ENCODE peak calls at places on chromosomes 13 and 19, in five cellular contexts. One of them, this sample, is unnamed.
A peak's percentile ranks its signal among the peaks of the same experiment; 100 is the strongest.

GRCh38 chr13:110304256-110304655 is 2.7 kb downstream of the COL4A1 start:
- DNase-seq in H1: no peak
- DNase-seq in HCT116: no peak
- DNase-seq in HepG2: no peak
- DNase-seq in K562: no peak
- DNase-seq in this sample: no peak

GRCh38 chr19:4183967-4184717 is 1.7 kb downstream of the ANKRD24 start:
- DNase-seq in H1: no peak
- DNase-seq in HCT116: no peak
- DNase-seq in HepG2: no peak
- DNase-seq in K562: no peak
- DNase-seq in this sample: no peak

GRCh38 chr13:29516012-29516411 is 79.5 kb downstream of the SLC7A1 start:
- DNase-seq in H1: no peak
- DNase-seq in HCT116: no peak
- DNase-seq in HepG2: no peak
- DNase-seq in K562: no peak
- DNase-seq in this sample: no peak

GRCh38 chr19:9914001-9914314 is 22.4 kb downstream of the OLFM2 start:
- DNase-seq in H1: no peak
- DNase-seq in HCT116: no peak
- DNase-seq in HepG2: no peak
- DNase-seq in K562: no peak
- DNase-seq in this sample: no peak

GRCh38 chr19:49361438-49362047 is 673 bp downstream of the TEAD2 start:
- DNase-seq in H1: no peak
- DNase-seq in HCT116: peak; percentile 56
- DNase-seq in HepG2: peak; percentile 70
- DNase-seq in K562: peak; percentile 90
- DNase-seq in this sample: no peak

GRCh38 chr13:99185606-99186005 is 15.0 kb upstream of the UBAC2 start:
- DNase-seq in H1: no peak
- DNase-seq in HCT116: no peak
- DNase-seq in HepG2: no peak
- DNase-seq in K562: no peak
- DNase-seq in this sample: no peak

GRCh38 chr13:69704311-69704710 is 403.3 kb upstream of the ATXN8OS start:
- DNase-seq in H1: no peak
- DNase-seq in HCT116: no peak
- DNase-seq in HepG2: no peak
- DNase-seq in K562: no peak
- DNase-seq in this sample: no peak

GRCh38 chr19:55636723-55637122 is 4.1 kb upstream of the ZNF580 start:
- DNase-seq in H1: no peak
- DNase-seq in HCT116: no peak
- DNase-seq in HepG2: no peak
- DNase-seq in K562: no peak
- DNase-seq in this sample: no peak

GRCh38 chr13:78603240-78603947 is at the start of gene POU4F1:
- DNase-seq in H1: peak; percentile 90
- DNase-seq in HCT116: no peak
- DNase-seq in HepG2: peak; percentile 72
- DNase-seq in K562: peak; percentile 87
- DNase-seq in this sample: no peak

GRCh38 chr19:5250127-5250659 is 90.4 kb downstream of the PTPRS start:
- DNase-seq in H1: no peak
- DNase-seq in HCT116: no peak
- DNase-seq in HepG2: no peak
- DNase-seq in K562: no peak
- DNase-seq in this sample: no peak

GRCh38 chr13:40272776-40273139 is 393.7 kb downstream of the FOXO1 start:
- DNase-seq in H1: no peak
- DNase-seq in HCT116: no peak
- DNase-seq in HepG2: no peak
- DNase-seq in K562: no peak
- DNase-seq in this sample: no peak

GRCh38 chr19:10111405-10111811 is at the start of gene P2RY11:
- DNase-seq in H1: no peak
- DNase-seq in HCT116: no peak
- DNase-seq in HepG2: no peak
- DNase-seq in K562: no peak
- DNase-seq in this sample: no peak

GRCh38 chr13:68727165-68727564 is 1380.5 kb upstream of the ATXN8OS start:
- DNase-seq in H1: no peak
- DNase-seq in HCT116: no peak
- DNase-seq in HepG2: no peak
- DNase-seq in K562: no peak
- DNase-seq in this sample: no peak

GRCh38 chr19:2800506-2800905 is 15.2 kb downstream of the THOP1 start:
- DNase-seq in H1: no peak
- DNase-seq in HCT116: no peak
- DNase-seq in HepG2: no peak
- DNase-seq in K562: no peak
- DNase-seq in this sample: no peak

GRCh38 chr13:81686877-81687276 is 1346.0 kb upstream of the SPRY2 start:
- DNase-seq in H1: no peak
- DNase-seq in HCT116: no peak
- DNase-seq in HepG2: no peak
- DNase-seq in K562: no peak
- DNase-seq in this sample: no peak

GRCh38 chr13:110347535-110348308 is 40.6 kb downstream of the COL4A2 start:
- DNase-seq in H1: no peak
- DNase-seq in HCT116: peak; percentile 41
- DNase-seq in HepG2: peak; percentile 7
- DNase-seq in K562: no peak
- DNase-seq in this sample: no peak

GRCh38 chr19:48630289-48631036 is 6.7 kb downstream of the DBP start:
- DNase-seq in H1: peak; percentile 81
- DNase-seq in HCT116: no peak
- DNase-seq in HepG2: no peak
- DNase-seq in K562: no peak
- DNase-seq in this sample: no peak

GRCh38 chr13:111316161-111316730 is 4.2 kb upstream of the TEX29 start:
- DNase-seq in H1: no peak
- DNase-seq in HCT116: no peak
- DNase-seq in HepG2: no peak
- DNase-seq in K562: no peak
- DNase-seq in this sample: no peak

GRCh38 chr13:73326215-73326558 is 267.4 kb downstream of the KLF5 start:
- DNase-seq in H1: no peak
- DNase-seq in HCT116: no peak
- DNase-seq in HepG2: no peak
- DNase-seq in K562: no peak
- DNase-seq in this sample: no peak

GRCh38 chr19:39180749-39181148 is 16.0 kb upstream of the NCCRP1 start:
- DNase-seq in H1: no peak
- DNase-seq in HCT116: no peak
- DNase-seq in HepG2: no peak
- DNase-seq in K562: no peak
- DNase-seq in this sample: no peak

GRCh38 chr19:35641515-35642151 is at the start of gene ETV2:
- DNase-seq in H1: peak; percentile 80
- DNase-seq in HCT116: no peak
- DNase-seq in HepG2: no peak
- DNase-seq in K562: peak; percentile 83
- DNase-seq in this sample: no peak

GRCh38 chr13:85575110-85575509 is 224.1 kb downstream of the SLITRK6 start:
- DNase-seq in H1: no peak
- DNase-seq in HCT116: no peak
- DNase-seq in HepG2: no peak
- DNase-seq in K562: no peak
- DNase-seq in this sample: no peak

GRCh38 chr13:45833663-45834062 is 17.9 kb downstream of the SIAH3 start:
- DNase-seq in H1: peak; percentile 19
- DNase-seq in HCT116: peak; percentile 13
- DNase-seq in HepG2: no peak
- DNase-seq in K562: no peak
- DNase-seq in this sample: no peak

GRCh38 chr13:111845621-111846351 is 221.2 kb upstream of the SOX1 start:
- DNase-seq in H1: peak; percentile 71
- DNase-seq in HCT116: no peak
- DNase-seq in HepG2: no peak
- DNase-seq in K562: no peak
- DNase-seq in this sample: peak; percentile 66

DNA sequence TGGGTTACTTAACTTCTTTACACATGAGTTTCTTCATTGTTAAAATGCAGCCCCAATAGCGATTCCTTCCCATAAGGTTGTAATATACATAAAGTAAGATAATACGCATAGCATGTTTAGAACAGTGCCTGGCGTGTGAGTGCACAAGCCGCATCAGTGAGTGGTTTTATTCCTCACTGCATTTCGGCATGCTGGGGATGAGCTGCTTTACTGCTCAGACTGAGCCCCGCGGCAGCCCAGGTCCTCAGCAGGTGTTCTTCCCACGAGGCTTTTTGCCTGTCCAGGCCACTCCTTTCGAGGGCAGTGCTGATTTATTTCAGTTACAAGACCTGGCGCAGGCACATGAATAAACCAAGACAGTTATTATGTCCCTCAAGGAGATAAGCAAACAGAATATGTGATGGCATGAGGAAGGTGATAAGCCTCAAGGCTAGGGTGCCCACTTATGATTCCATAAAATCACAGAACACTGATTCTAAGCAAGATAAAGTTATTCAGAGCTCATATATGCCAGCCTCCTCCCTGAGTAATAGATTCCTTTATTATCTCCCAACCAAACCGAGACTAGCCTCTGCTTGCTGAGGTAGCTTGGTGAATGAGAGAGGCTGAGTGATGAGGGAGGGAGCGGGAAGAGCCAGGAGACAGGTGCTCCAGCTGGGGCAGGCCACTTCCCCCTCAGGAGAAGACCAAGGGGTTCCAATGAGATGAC is 505.5 kb downstream of the DIAPH3 start:
- DNase-seq in H1: no peak
- DNase-seq in HCT116: no peak
- DNase-seq in HepG2: no peak
- DNase-seq in K562: no peak
- DNase-seq in this sample: no peak
- TF ChIP-seq ZNF274 in H1: no peak
- TF ChIP-seq ZNF274 in HCT116: no peak
- TF ChIP-seq ZNF274 in HepG2: no peak
- TF ChIP-seq ZNF274 in K562: no peak
- TF ChIP-seq ZNF274 in this sample: no peak

GRCh38 chr13:51682691-51683090 is 98.4 kb downstream of the WDFY2 start:
- DNase-seq in H1: no peak
- DNase-seq in HCT116: no peak
- DNase-seq in HepG2: no peak
- DNase-seq in K562: no peak
- DNase-seq in this sample: no peak
- TF ChIP-seq ZNF274 in H1: no peak
- TF ChIP-seq ZNF274 in HCT116: no peak
- TF ChIP-seq ZNF274 in HepG2: no peak
- TF ChIP-seq ZNF274 in K562: no peak
- TF ChIP-seq ZNF274 in this sample: no peak

GRCh38 chr13:47934371-47934770 is 66.7 kb downstream of the SUCLA2 start:
- DNase-seq in H1: no peak
- DNase-seq in HCT116: no peak
- DNase-seq in HepG2: no peak
- DNase-seq in K562: no peak
- DNase-seq in this sample: no peak
- TF ChIP-seq ZNF274 in H1: no peak
- TF ChIP-seq ZNF274 in HCT116: no peak
- TF ChIP-seq ZNF274 in HepG2: no peak
- TF ChIP-seq ZNF274 in K562: no peak
- TF ChIP-seq ZNF274 in this sample: no peak

GRCh38 chr13:25371608-25372274 is at the start of gene ATP8A2:
- DNase-seq in H1: peak; percentile 67
- DNase-seq in HCT116: no peak
- DNase-seq in HepG2: no peak
- DNase-seq in K562: peak; percentile 39
- DNase-seq in this sample: no peak

GRCh38 chr13:25377244-25377962 is 5.6 kb downstream of the ATP8A2 start:
- DNase-seq in H1: no peak
- DNase-seq in HCT116: no peak
- DNase-seq in HepG2: no peak
- DNase-seq in K562: no peak
- DNase-seq in this sample: no peak

GRCh38 chr13:25372275-25373081 is 704 bp downstream of the ATP8A2 start:
- DNase-seq in H1: peak; percentile 69
- DNase-seq in HCT116: no peak
- DNase-seq in HepG2: no peak
- DNase-seq in K562: peak; percentile 16
- DNase-seq in this sample: no peak

GRCh38 chr13:25378528-25378927 is 6.8 kb downstream of the ATP8A2 start:
- DNase-seq in H1: no peak
- DNase-seq in HCT116: no peak
- DNase-seq in HepG2: no peak
- DNase-seq in K562: no peak
- DNase-seq in this sample: no peak

DNA sequence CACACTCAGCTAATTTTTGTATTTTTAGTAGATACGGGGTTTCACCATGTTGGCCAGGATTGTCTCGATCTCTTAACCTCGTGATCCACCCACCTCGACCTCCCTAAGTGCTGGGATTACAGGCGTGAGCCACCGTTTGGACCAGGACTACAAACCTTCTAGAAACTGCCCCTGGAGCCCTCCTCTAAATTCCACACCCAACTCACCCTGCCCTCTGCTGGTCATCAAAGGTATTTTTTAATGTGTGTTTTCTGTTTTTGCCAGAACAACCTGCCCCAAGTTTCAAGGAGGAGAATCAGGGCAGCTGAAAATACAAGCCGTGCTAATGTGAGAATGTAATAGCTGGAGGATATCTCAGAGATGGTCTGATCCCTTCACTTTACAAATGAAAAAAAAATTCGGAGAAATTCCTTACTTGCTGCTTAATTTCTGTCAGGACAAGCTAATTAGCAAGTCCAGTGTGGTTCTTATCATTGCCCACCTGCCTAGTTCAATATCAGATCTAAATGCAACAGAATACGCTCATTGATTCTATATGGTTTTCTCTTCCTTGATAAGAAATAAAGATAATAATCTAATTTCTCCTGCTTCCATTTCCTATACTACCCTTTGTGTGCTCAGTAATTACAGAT is 4.1 kb downstream of the ATP8A2 start:
- DNase-seq in H1: peak; percentile 59
- DNase-seq in HCT116: peak; percentile 31
- DNase-seq in HepG2: peak; percentile 42
- DNase-seq in K562: peak; percentile 59
- DNase-seq in this sample: no peak
- TF ChIP-seq ZNF274 in H1: no peak
- TF ChIP-seq ZNF274 in HCT116: no peak
- TF ChIP-seq ZNF274 in HepG2: no peak
- TF ChIP-seq ZNF274 in K562: no peak
- TF ChIP-seq ZNF274 in this sample: no peak

GRCh38 chr19:29665215-29665825 is at the start of gene PLEKHF1:
- DNase-seq in H1: peak; percentile 96
- DNase-seq in HCT116: peak; percentile 48
- DNase-seq in HepG2: peak; percentile 58
- DNase-seq in K562: peak; percentile 96
- DNase-seq in this sample: peak; percentile 39

GRCh38 chr19:29664753-29665214 is 477 bp upstream of the PLEKHF1 start:
- DNase-seq in H1: no peak
- DNase-seq in HCT116: no peak
- DNase-seq in HepG2: no peak
- DNase-seq in K562: no peak
- DNase-seq in this sample: no peak

GRCh38 chr19:29662278-29662603 is 3.0 kb upstream of the PLEKHF1 start:
- DNase-seq in H1: no peak
- DNase-seq in HCT116: no peak
- DNase-seq in HepG2: no peak
- DNase-seq in K562: no peak
- DNase-seq in this sample: no peak

GRCh38 chr19:29662604-29663404 is 2.5 kb upstream of the PLEKHF1 start:
- DNase-seq in H1: no peak
- DNase-seq in HCT116: no peak
- DNase-seq in HepG2: no peak
- DNase-seq in K562: peak; percentile 47
- DNase-seq in this sample: no peak

GRCh38 chr19:29663861-29664752 is 1.2 kb upstream of the PLEKHF1 start:
- DNase-seq in H1: no peak
- DNase-seq in HCT116: no peak
- DNase-seq in HepG2: no peak
- DNase-seq in K562: peak; percentile 10
- DNase-seq in this sample: no peak
- TF ChIP-seq ZNF274 in H1: no peak
- TF ChIP-seq ZNF274 in HCT116: no peak
- TF ChIP-seq ZNF274 in HepG2: no peak
- TF ChIP-seq ZNF274 in K562: no peak
- TF ChIP-seq ZNF274 in this sample: no peak

This sample was measured in NT2/D1.